ENCODE peak calls at places on chromosomes 12 and 14, in six cellular contexts. Q is left colon; F is cardiac muscle cell; N is AG10803; O is activated CD4-positive, alpha-beta T cell treated with anti-CD3 and anti-CD28 coated beads for 1 hour; H is HT1080. M is an unnamed sample.

GRCh38 chr14:50055461-50056228 is 60.7 kb downstream of the VCPKMT start:
- DNase-seq in H (no peak), F (no peak), N (no peak), Q (no peak), O (no peak), M (no peak)

GRCh38 chr12:50764116-50764860 is 387 bp downstream of the ATF1 start:
- DNase-seq in Q (peak; percentile 49), F (peak; percentile 63), N (peak; percentile 25), O (peak; percentile 68), H (peak; percentile 55), M (no peak)

GRCh38 chr12:107461222-107461980 is 224.2 kb upstream of the PWP1 start:
- DNase-seq in Q (no peak), H (peak; percentile 97), O (no peak), N (peak; percentile 76), F (no peak), M (no peak)

GRCh38 chr12:52643233-52644077 is 8.6 kb downstream of the KRT2 start:
- DNase-seq in H (no peak), F (no peak), N (no peak), Q (no peak), O (no peak), M (no peak)

GRCh38 chr14:44847910-44848309 is 113.8 kb downstream of the KLHL28 start:
- DNase-seq in F (no peak), N (peak; percentile 58), Q (no peak), H (peak; percentile 13), O (no peak), M (no peak)

GRCh38 chr14:100145682-100146464 is 13.6 kb downstream of the DEGS2 start:
- DNase-seq in F (no peak), H (no peak), Q (no peak), N (no peak), O (no peak), M (no peak)

GRCh38 chr14:35292770-35293561 is 784 bp downstream of the PSMA6 start:
- DNase-seq in N (peak; percentile 13), F (no peak), O (no peak), H (no peak), Q (no peak), M (no peak)

GRCh38 chr14:104865631-104866441 is 768 bp downstream of the CEP170B start:
- DNase-seq in Q (peak; percentile 79), O (no peak), H (peak; percentile 73), F (peak; percentile 67), N (peak; percentile 75), M (peak; percentile 8)

GRCh38 chr12:34097213-34097612 is 74.9 kb downstream of the ALG10 start:
- DNase-seq in O (no peak), Q (no peak), N (no peak), F (no peak), H (no peak), M (no peak)

GRCh38 chr12:2301531-2302461 is 249.0 kb downstream of the CACNA1C start:
- DNase-seq in F (no peak), N (peak; percentile 92), H (no peak), O (no peak), Q (no peak), M (no peak)

GRCh38 chr14:31855262-31855661 is 221.8 kb upstream of the ARHGAP5 start:
- DNase-seq in Q (no peak), H (no peak), F (no peak), N (peak; percentile 1), O (no peak), M (no peak)

GRCh38 chr12:52526511-52526951 is 6.3 kb upstream of the KRT5 start:
- DNase-seq in H (no peak), Q (no peak), N (no peak), F (no peak), O (no peak), M (no peak)

GRCh38 chr12:43241971-43242370 is 310.0 kb downstream of the ADAMTS20 start:
- DNase-seq in N (peak; percentile 9), Q (no peak), F (no peak), H (no peak), O (no peak), M (no peak)

GRCh38 chr14:23443411-23443812 is 8.0 kb upstream of the MYH7 start:
- DNase-seq in O (no peak), Q (no peak), H (no peak), F (peak; percentile 92), N (no peak), M (no peak)

GRCh38 chr14:88786715-88787114 is 6.0 kb downstream of the EML5 start:
- DNase-seq in O (no peak), H (no peak), Q (no peak), F (no peak), N (no peak), M (no peak)

GRCh38 chr12:6089041-6089823 is 35.2 kb downstream of the VWF start:
- DNase-seq in H (peak; percentile 23), Q (no peak), F (no peak), N (no peak), O (no peak), M (peak; percentile 77)

GRCh38 chr12:116880213-116880816 is 926 bp downstream of the HRK start:
- DNase-seq in Q (no peak), O (no peak), H (no peak), F (no peak), N (no peak), M (no peak)

GRCh38 chr14:104427126-104427851 is 152.3 kb upstream of the C14orf180 start:
- DNase-seq in O (no peak), Q (peak; percentile 7), N (no peak), H (no peak), F (no peak), M (no peak)

GRCh38 chr12:83031301-83031700 is 344.6 kb downstream of the TMTC2 start:
- DNase-seq in N (no peak), F (no peak), O (no peak), H (no peak), Q (no peak), M (no peak)

GRCh38 chr12:108633534-108634224 is at the start of gene SELPLG:
- DNase-seq in N (no peak), Q (peak; percentile 80), O (peak; percentile 65), F (no peak), H (no peak), M (no peak)

GRCh38 chr12:15446798-15447197 is 124.5 kb downstream of the PTPRO start:
- DNase-seq in H (peak; percentile 89), F (no peak), N (no peak), Q (no peak), O (no peak), M (no peak)

GRCh38 chr12:122855071-122855829 is 20.0 kb downstream of the HIP1R start:
- DNase-seq in O (no peak), N (no peak), F (no peak), H (no peak), Q (no peak), M (no peak)

GRCh38 chr12:288687-289086 is 26.1 kb upstream of the SLC6A13 start:
- DNase-seq in Q (no peak), N (peak; percentile 78), O (no peak), F (no peak), H (peak; percentile 6), M (no peak)

GRCh38 chr12:89370411-89370810 is 18.1 kb upstream of the DUSP6 start:
- DNase-seq in H (no peak), O (no peak), F (no peak), Q (no peak), N (no peak), M (no peak)

GRCh38 chr12:114982760-114983159 is 298.8 kb upstream of the TBX3 start:
- DNase-seq in N (no peak), F (peak; percentile 22), Q (no peak), H (peak; percentile 27), O (no peak), M (no peak)

GRCh38 chr12:75437564-75437963 is 43.0 kb upstream of the GLIPR1 start:
- DNase-seq in O (no peak), N (peak; percentile 31), H (peak; percentile 54), F (no peak), Q (no peak), M (no peak)

GRCh38 chr12:27285395-27285794 is 41.3 kb downstream of the STK38L start:
- DNase-seq in O (no peak), F (no peak), N (no peak), H (peak; percentile 23), Q (no peak), M (no peak)

GRCh38 chr12:101117842-101118241 is 92.2 kb downstream of the SLC5A8 start:
- DNase-seq in O (no peak), H (no peak), N (no peak), F (no peak), Q (no peak), M (no peak)

GRCh38 chr12:115313929-115314328 is 630.0 kb upstream of the TBX3 start:
- DNase-seq in N (peak; percentile 63), H (peak; percentile 88), O (no peak), Q (no peak), F (no peak), M (no peak)

M was measured in HCT116.